ENCODE peak calls at places on chromosome 13, in eight cellular contexts. N is fibroblast of the conjunctiva; Y is lung; A is central memory CD4-positive, alpha-beta T cell; K is IMR-90; S is GM10248; B is LoVo; T is cardiac muscle cell. C is an unnamed sample.

GRCh38 chr13:112740502-112741131 is 50.8 kb downstream of the ATP11A start:
- DNase-seq in N (peak), Y (peak), A (no peak), K (peak), S (no peak), B (no peak), T (peak), C (no peak)

GRCh38 chr13:53197424-53197823 is 168.8 kb downstream of the OLFM4 start:
- DNase-seq in N (no peak), Y (no peak), A (no peak), K (no peak), S (no peak), B (no peak), T (no peak), C (no peak)

GRCh38 chr13:50230365-50230978 is 215.2 kb downstream of the KCNRG start:
- DNase-seq in N (peak), Y (no peak), A (no peak), K (peak), S (no peak), B (peak), T (no peak), C (no peak)

GRCh38 chr13:93226623-93227279 is at the start of gene GPC6:
- DNase-seq in N (peak), Y (no peak), A (no peak), K (peak), S (no peak), B (no peak), T (peak), C (no peak)

GRCh38 chr13:102677122-102677521 is 17.7 kb downstream of the METTL21C start:
- DNase-seq in N (no peak), Y (no peak), A (no peak), K (no peak), S (no peak), B (no peak), T (no peak), C (no peak)

GRCh38 chr13:24905242-24905641 is 141.3 kb downstream of the RNF17 start:
- DNase-seq in N (no peak), Y (no peak), A (no peak), K (peak), S (no peak), B (no peak), T (no peak), C (no peak)

GRCh38 chr13:101527130-101527529 is 74.7 kb downstream of the ITGBL1 start:
- DNase-seq in N (no peak), Y (no peak), A (no peak), K (peak), S (no peak), B (no peak), T (no peak), C (no peak)

GRCh38 chr13:110662105-110662504 is 43.8 kb downstream of the CARS2 start:
- DNase-seq in N (no peak), Y (no peak), A (no peak), K (no peak), S (no peak), B (no peak), T (no peak), C (no peak)

GRCh38 chr13:65133094-65133493 is 2097.0 kb downstream of the PCDH9 start:
- DNase-seq in N (no peak), Y (no peak), A (no peak), K (no peak), S (no peak), B (no peak), T (no peak), C (no peak)

GRCh38 chr13:101346161-101346560 is 70.1 kb downstream of the NALCN start:
- DNase-seq in N (no peak), Y (no peak), A (no peak), K (peak), S (no peak), B (no peak), T (no peak), C (no peak)

GRCh38 chr13:31846984-31847752 is 107.8 kb downstream of the RXFP2 start:
- DNase-seq in N (no peak), Y (no peak), A (no peak), K (no peak), S (peak), B (no peak), T (no peak), C (no peak)

GRCh38 chr13:45510671-45511070 is 45.9 kb downstream of the COG3 start:
- DNase-seq in N (no peak), Y (no peak), A (no peak), K (no peak), S (no peak), B (no peak), T (no peak), C (no peak)

GRCh38 chr13:69324109-69324886 is 783.3 kb upstream of the ATXN8OS start:
- DNase-seq in N (peak), Y (no peak), A (no peak), K (no peak), S (no peak), B (peak), T (peak), C (no peak)

GRCh38 chr13:43894438-43894837 is 14.7 kb downstream of the LACC1 start:
- DNase-seq in N (no peak), Y (no peak), A (no peak), K (no peak), S (no peak), B (no peak), T (no peak), C (no peak)

GRCh38 chr13:109704771-109705628 is 81.4 kb downstream of the IRS2 start:
- DNase-seq in N (no peak), Y (peak), A (no peak), K (no peak), S (no peak), B (no peak), T (no peak), C (no peak)

GRCh38 chr13:85313761-85314503 is 485.3 kb downstream of the SLITRK6 start:
- DNase-seq in N (no peak), Y (no peak), A (no peak), K (peak), S (no peak), B (peak), T (no peak), C (no peak)

GRCh38 chr13:51912511-51913225 is 50.9 kb downstream of the CCDC70 start:
- DNase-seq in N (no peak), Y (no peak), A (no peak), K (no peak), S (no peak), B (no peak), T (no peak), C (no peak)

GRCh38 chr13:75368167-75368566 is 113.8 kb downstream of the TBC1D4 start:
- DNase-seq in N (peak), Y (no peak), A (no peak), K (peak), S (no peak), B (no peak), T (no peak), C (no peak)

GRCh38 chr13:26599403-26599802 is 41.9 kb downstream of the WASF3 start:
- DNase-seq in N (no peak), Y (no peak), A (no peak), K (no peak), S (no peak), B (no peak), T (no peak), C (no peak)